ENCODE peak calls at places on chromosomes 6 and 20, in four cellular contexts. One of them, this sample, is unnamed.

GRCh38 chr6:163711615-163712568 is 297.4 kb downstream of the QKI start:
- DNase-seq in GM23338: peak
- DNase-seq in T-helper 1 cell: no peak
- DNase-seq in HFFc6: no peak
- DNase-seq in this sample: no peak

GRCh38 chr6:996271-996852 is 303.4 kb upstream of the EXOC2 start:
- DNase-seq in GM23338: no peak
- DNase-seq in T-helper 1 cell: no peak
- DNase-seq in HFFc6: no peak
- DNase-seq in this sample: no peak

GRCh38 chr6:44116643-44117382 is 10.4 kb downstream of the MRPL14 start:
- DNase-seq in GM23338: no peak
- DNase-seq in T-helper 1 cell: no peak
- DNase-seq in HFFc6: peak
- DNase-seq in this sample: no peak

GRCh38 chr6:32393660-32394420 is 13.1 kb downstream of the BTNL2 start:
- DNase-seq in GM23338: no peak
- DNase-seq in T-helper 1 cell: no peak
- DNase-seq in HFFc6: no peak
- DNase-seq in this sample: no peak

GRCh38 chr20:51487076-51487475 is 55.4 kb downstream of the NFATC2 start:
- DNase-seq in GM23338: no peak
- DNase-seq in T-helper 1 cell: no peak
- DNase-seq in HFFc6: no peak
- DNase-seq in this sample: no peak

GRCh38 chr6:150149146-150149545 is 6.3 kb downstream of the PPP1R14C start:
- DNase-seq in GM23338: no peak
- DNase-seq in T-helper 1 cell: no peak
- DNase-seq in HFFc6: no peak
- DNase-seq in this sample: no peak

GRCh38 chr6:36460916-36461315 is 18.1 kb downstream of the KCTD20 start:
- DNase-seq in GM23338: no peak
- DNase-seq in T-helper 1 cell: no peak
- DNase-seq in HFFc6: no peak
- DNase-seq in this sample: no peak

GRCh38 chr20:8940311-8940710 is 128.6 kb upstream of the PLCB4 start:
- DNase-seq in GM23338: no peak
- DNase-seq in T-helper 1 cell: no peak
- DNase-seq in HFFc6: no peak
- DNase-seq in this sample: no peak

GRCh38 chr6:138383776-138384175 is 6.1 kb downstream of the SMIM28 start:
- DNase-seq in GM23338: no peak
- DNase-seq in T-helper 1 cell: no peak
- DNase-seq in HFFc6: no peak
- DNase-seq in this sample: no peak

GRCh38 chr20:63842258-63842657 is 11.2 kb upstream of the ZBTB46 start:
- DNase-seq in GM23338: no peak
- DNase-seq in T-helper 1 cell: no peak
- DNase-seq in HFFc6: no peak
- DNase-seq in this sample: no peak

GRCh38 chr6:170045981-170046667 is 244.8 kb downstream of the DLL1 start:
- DNase-seq in GM23338: no peak
- DNase-seq in T-helper 1 cell: no peak
- DNase-seq in HFFc6: no peak
- DNase-seq in this sample: no peak

GRCh38 chr6:131787955-131788712 is 19.7 kb upstream of the ENPP1 start:
- DNase-seq in GM23338: peak
- DNase-seq in T-helper 1 cell: no peak
- DNase-seq in HFFc6: peak
- DNase-seq in this sample: no peak

GRCh38 chr6:130050230-130050629 is 31.8 kb downstream of the L3MBTL3 start:
- DNase-seq in GM23338: no peak
- DNase-seq in T-helper 1 cell: no peak
- DNase-seq in HFFc6: peak
- DNase-seq in this sample: no peak

GRCh38 chr20:44701116-44701865 is 13.9 kb upstream of the CCN5 start:
- DNase-seq in GM23338: peak
- DNase-seq in T-helper 1 cell: no peak
- DNase-seq in HFFc6: no peak
- DNase-seq in this sample: no peak

GRCh38 chr6:133973109-133973971 is 20.3 kb downstream of the TBPL1 start:
- DNase-seq in GM23338: peak
- DNase-seq in T-helper 1 cell: no peak
- DNase-seq in HFFc6: peak
- DNase-seq in this sample: no peak

GRCh38 chr20:4820833-4821518 is 99.3 kb downstream of the PRND start:
- DNase-seq in GM23338: no peak
- DNase-seq in T-helper 1 cell: no peak
- DNase-seq in HFFc6: peak
- DNase-seq in this sample: no peak

GRCh38 chr6:153003294-153003645 is 761 bp upstream of the MTRF1L start:
- DNase-seq in GM23338: peak
- DNase-seq in T-helper 1 cell: no peak
- DNase-seq in HFFc6: no peak
- DNase-seq in this sample: no peak

GRCh38 chr6:93337772-93338394 is 81.5 kb downstream of the EPHA7 start:
- DNase-seq in GM23338: peak
- DNase-seq in T-helper 1 cell: no peak
- DNase-seq in HFFc6: no peak
- DNase-seq in this sample: no peak

GRCh38 chr6:83044211-83044768 is 21.4 kb downstream of the UBE3D start:
- DNase-seq in GM23338: no peak
- DNase-seq in T-helper 1 cell: no peak
- DNase-seq in HFFc6: no peak
- DNase-seq in this sample: no peak

GRCh38 chr6:34377984-34378383 is 14.5 kb downstream of the NUDT3 start:
- DNase-seq in GM23338: no peak
- DNase-seq in T-helper 1 cell: no peak
- DNase-seq in HFFc6: no peak
- DNase-seq in this sample: no peak

GRCh38 chr20:20430066-20430465 is 62.2 kb downstream of the INSM1 start:
- DNase-seq in GM23338: no peak
- DNase-seq in T-helper 1 cell: no peak
- DNase-seq in HFFc6: no peak
- DNase-seq in this sample: no peak

GRCh38 chr6:53894086-53894485 is 99.3 kb downstream of the LRRC1 start:
- DNase-seq in GM23338: no peak
- DNase-seq in T-helper 1 cell: no peak
- DNase-seq in HFFc6: peak
- DNase-seq in this sample: peak

GRCh38 chr6:160036331-160036695 is 67.4 kb downstream of the IGF2R start:
- DNase-seq in GM23338: no peak
- DNase-seq in T-helper 1 cell: no peak
- DNase-seq in HFFc6: no peak
- DNase-seq in this sample: no peak

GRCh38 chr6:9186148-9186547 is 750.8 kb upstream of the SLC35B3 start:
- DNase-seq in GM23338: no peak
- DNase-seq in T-helper 1 cell: no peak
- DNase-seq in HFFc6: no peak
- DNase-seq in this sample: no peak

GRCh38 chr6:164308339-164308738 is 893.8 kb downstream of the QKI start:
- DNase-seq in GM23338: no peak
- DNase-seq in T-helper 1 cell: no peak
- DNase-seq in HFFc6: no peak
- DNase-seq in this sample: no peak

GRCh38 chr6:7173843-7174503 is 66.2 kb downstream of the RREB1 start:
- DNase-seq in GM23338: peak
- DNase-seq in T-helper 1 cell: no peak
- DNase-seq in HFFc6: no peak
- DNase-seq in this sample: no peak

GRCh38 chr20:19625416-19625815 is 132.6 kb upstream of the RIN2 start:
- DNase-seq in GM23338: no peak
- DNase-seq in T-helper 1 cell: no peak
- DNase-seq in HFFc6: no peak
- DNase-seq in this sample: no peak

GRCh38 chr6:148134566-148134965 is 208.1 kb upstream of the SASH1 start:
- DNase-seq in GM23338: no peak
- DNase-seq in T-helper 1 cell: no peak
- DNase-seq in HFFc6: no peak
- DNase-seq in this sample: no peak

GRCh38 chr6:141610741-141611140 is 522.0 kb upstream of the GJE1 start:
- DNase-seq in GM23338: peak
- DNase-seq in T-helper 1 cell: no peak
- DNase-seq in HFFc6: no peak
- DNase-seq in this sample: no peak

This sample was measured in CD8-positive, alpha-beta T cell.